ENCODE peak calls at places on chromosomes 5 and 9, in five cellular contexts. One of them, this sample, is unnamed.

GRCh38 chr9:87063883-87064282 is 116.6 kb upstream of the GAS1 start:
- DNase-seq in Peyer's patch: no peak
- DNase-seq in naive thymus-derived CD4-positive, alpha-beta T cell: no peak
- DNase-seq in HFF-Myc: no peak
- DNase-seq in gastrocnemius medialis: no peak
- DNase-seq in this sample: no peak

GRCh38 chr9:120308495-120308894 is 271.5 kb downstream of the CDK5RAP2 start:
- DNase-seq in naive thymus-derived CD4-positive, alpha-beta T cell: no peak
- DNase-seq in Peyer's patch: no peak
- DNase-seq in HFF-Myc: no peak
- DNase-seq in gastrocnemius medialis: no peak
- DNase-seq in this sample: peak; percentile 56

GRCh38 chr9:101093620-101094019 is 65.1 kb downstream of the PLPPR1 start:
- DNase-seq in gastrocnemius medialis: no peak
- DNase-seq in Peyer's patch: no peak
- DNase-seq in HFF-Myc: no peak
- DNase-seq in naive thymus-derived CD4-positive, alpha-beta T cell: no peak
- DNase-seq in this sample: no peak

GRCh38 chr5:143124593-143124992 is 278.9 kb downstream of the NR3C1 start:
- DNase-seq in gastrocnemius medialis: no peak
- DNase-seq in Peyer's patch: no peak
- DNase-seq in HFF-Myc: no peak
- DNase-seq in naive thymus-derived CD4-positive, alpha-beta T cell: no peak
- DNase-seq in this sample: no peak

GRCh38 chr5:33969572-33970452 is 14.7 kb downstream of the SLC45A2 start:
- DNase-seq in Peyer's patch: no peak
- DNase-seq in naive thymus-derived CD4-positive, alpha-beta T cell: peak; percentile 21
- DNase-seq in gastrocnemius medialis: no peak
- DNase-seq in HFF-Myc: peak; percentile 33
- DNase-seq in this sample: no peak

GRCh38 chr9:122318284-122318683 is 52.5 kb upstream of the PTGS1 start:
- DNase-seq in HFF-Myc: no peak
- DNase-seq in naive thymus-derived CD4-positive, alpha-beta T cell: no peak
- DNase-seq in Peyer's patch: no peak
- DNase-seq in gastrocnemius medialis: no peak
- DNase-seq in this sample: no peak

GRCh38 chr5:137199966-137200365 is 299.2 kb downstream of the SPOCK1 start:
- DNase-seq in gastrocnemius medialis: no peak
- DNase-seq in HFF-Myc: no peak
- DNase-seq in Peyer's patch: no peak
- DNase-seq in naive thymus-derived CD4-positive, alpha-beta T cell: no peak
- DNase-seq in this sample: no peak

GRCh38 chr9:77851862-77852602 is 179.6 kb downstream of the GNAQ start:
- DNase-seq in gastrocnemius medialis: no peak
- DNase-seq in naive thymus-derived CD4-positive, alpha-beta T cell: no peak
- DNase-seq in HFF-Myc: no peak
- DNase-seq in Peyer's patch: no peak
- DNase-seq in this sample: no peak

GRCh38 chr9:8262625-8263622 is 463.3 kb upstream of the DMAC1 start:
- DNase-seq in HFF-Myc: no peak
- DNase-seq in Peyer's patch: no peak
- DNase-seq in naive thymus-derived CD4-positive, alpha-beta T cell: no peak
- DNase-seq in gastrocnemius medialis: no peak
- DNase-seq in this sample: no peak

GRCh38 chr5:154087260-154087659 is 48.5 kb downstream of the MFAP3 start:
- DNase-seq in HFF-Myc: no peak
- DNase-seq in naive thymus-derived CD4-positive, alpha-beta T cell: no peak
- DNase-seq in Peyer's patch: no peak
- DNase-seq in gastrocnemius medialis: no peak
- DNase-seq in this sample: no peak

GRCh38 chr9:124015661-124016131 is 4.1 kb downstream of the LHX2 start:
- DNase-seq in naive thymus-derived CD4-positive, alpha-beta T cell: no peak
- DNase-seq in Peyer's patch: no peak
- DNase-seq in gastrocnemius medialis: no peak
- DNase-seq in HFF-Myc: no peak
- DNase-seq in this sample: no peak
- H3K4me3 ChIP-seq in naive thymus-derived CD4-positive, alpha-beta T cell: no peak overlapping the region
- H3K4me3 ChIP-seq in Peyer's patch: no peak overlapping the region
- H3K4me3 ChIP-seq in gastrocnemius medialis: no peak overlapping the region
- H3K4me3 ChIP-seq in HFF-Myc: no peak overlapping the region
- H3K4me3 ChIP-seq in this sample: no peak overlapping the region

GRCh38 chr9:27282269-27282668 is 14.7 kb downstream of the EQTN start:
- DNase-seq in HFF-Myc: no peak
- DNase-seq in Peyer's patch: no peak
- DNase-seq in naive thymus-derived CD4-positive, alpha-beta T cell: no peak
- DNase-seq in gastrocnemius medialis: no peak
- DNase-seq in this sample: no peak
- H3K4me3 ChIP-seq in HFF-Myc: no peak overlapping the region
- H3K4me3 ChIP-seq in Peyer's patch: no peak overlapping the region
- H3K4me3 ChIP-seq in naive thymus-derived CD4-positive, alpha-beta T cell: no peak overlapping the region
- H3K4me3 ChIP-seq in gastrocnemius medialis: no peak overlapping the region
- H3K4me3 ChIP-seq in this sample: no peak overlapping the region

DNA sequence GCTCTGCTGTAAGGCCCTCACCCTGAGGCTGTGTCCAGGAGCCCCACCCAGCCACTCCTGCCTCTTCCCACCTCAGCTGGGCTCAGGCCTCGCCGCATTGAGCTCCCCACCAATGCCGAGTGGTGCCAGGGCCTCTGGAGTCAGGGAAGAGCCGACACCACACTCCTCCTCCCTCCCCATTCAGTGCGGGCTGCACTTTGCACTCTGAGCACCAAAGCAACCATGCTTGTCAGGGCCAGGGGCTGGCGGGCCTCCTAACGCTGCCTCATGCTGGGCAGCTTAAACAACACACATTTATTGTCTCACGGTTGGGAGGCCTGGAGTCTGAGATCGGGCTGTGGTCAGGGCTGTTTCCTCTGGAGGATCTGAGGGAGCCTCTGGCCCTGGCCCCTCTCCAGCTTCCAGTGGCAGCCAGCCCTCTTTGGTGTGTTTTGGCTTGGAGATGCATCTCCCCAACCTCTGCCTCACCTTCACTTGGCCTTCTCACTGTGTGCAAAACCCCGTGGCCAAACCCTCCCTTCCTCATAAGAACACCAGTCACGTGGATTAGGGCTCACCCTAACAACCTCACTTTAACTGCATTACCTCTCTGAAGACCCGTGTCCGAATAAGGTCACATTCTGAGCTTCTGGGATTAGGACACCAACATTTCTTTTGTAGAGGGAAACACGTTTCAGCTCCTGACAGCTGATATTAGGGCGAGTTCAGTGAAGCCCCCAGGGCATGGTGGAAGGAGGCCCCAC is 157.8 kb downstream of the MED10 start:
- DNase-seq in gastrocnemius medialis: no peak
- DNase-seq in naive thymus-derived CD4-positive, alpha-beta T cell: no peak
- DNase-seq in HFF-Myc: no peak
- DNase-seq in Peyer's patch: no peak
- DNase-seq in this sample: no peak
- H3K4me3 ChIP-seq in gastrocnemius medialis: no peak overlapping the region
- H3K4me3 ChIP-seq in naive thymus-derived CD4-positive, alpha-beta T cell: no peak overlapping the region
- H3K4me3 ChIP-seq in HFF-Myc: no peak overlapping the region
- H3K4me3 ChIP-seq in Peyer's patch: no peak overlapping the region
- H3K4me3 ChIP-seq in this sample: no peak overlapping the region

DNA sequence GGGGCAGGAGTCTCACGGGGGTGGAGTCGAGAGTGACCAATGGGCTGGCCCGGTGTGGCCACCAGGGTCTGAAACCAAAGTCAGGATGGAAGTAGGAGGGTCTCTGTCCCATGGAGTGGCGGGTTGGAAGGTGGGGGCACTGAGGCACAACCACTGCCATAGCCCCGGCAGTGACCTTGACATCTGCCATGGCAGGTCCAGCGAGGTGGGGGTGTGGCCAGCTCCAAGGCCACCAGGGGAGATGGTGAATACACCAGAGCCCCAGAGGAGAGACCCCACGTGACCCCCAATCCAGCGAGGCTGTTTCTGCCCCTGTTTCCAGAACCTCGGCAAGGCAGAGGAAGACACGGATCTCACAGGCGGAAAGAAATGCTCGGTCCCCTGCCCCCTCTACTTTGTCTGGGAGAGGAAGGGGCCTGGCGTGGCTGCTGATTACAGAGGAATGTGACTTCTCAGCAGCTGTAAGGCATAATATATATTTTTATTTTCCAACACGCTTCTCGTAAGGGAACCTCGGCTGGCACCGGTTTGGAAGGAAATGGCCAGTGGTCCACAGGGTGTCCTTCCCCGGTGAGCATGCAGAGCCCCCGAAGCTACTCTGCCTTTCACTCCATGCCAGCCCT is 105.7 kb upstream of the SARDH start:
- DNase-seq in naive thymus-derived CD4-positive, alpha-beta T cell: no peak
- DNase-seq in Peyer's patch: no peak
- DNase-seq in gastrocnemius medialis: no peak
- DNase-seq in HFF-Myc: no peak
- DNase-seq in this sample: no peak
- H3K4me3 ChIP-seq in naive thymus-derived CD4-positive, alpha-beta T cell: no peak overlapping the region
- H3K4me3 ChIP-seq in Peyer's patch: no peak overlapping the region
- H3K4me3 ChIP-seq in gastrocnemius medialis: no peak overlapping the region
- H3K4me3 ChIP-seq in HFF-Myc: no peak overlapping the region
- H3K4me3 ChIP-seq in this sample: no peak overlapping the region

GRCh38 chr9:85942913-85943729 is 2.2 kb downstream of the NAA35 start:
- DNase-seq in naive thymus-derived CD4-positive, alpha-beta T cell: no peak
- DNase-seq in Peyer's patch: no peak
- DNase-seq in HFF-Myc: no peak
- DNase-seq in gastrocnemius medialis: no peak
- DNase-seq in this sample: no peak

GRCh38 chr9:85941617-85941930 is 628 bp downstream of the NAA35 start:
- DNase-seq in naive thymus-derived CD4-positive, alpha-beta T cell: no peak
- DNase-seq in HFF-Myc: no peak
- DNase-seq in gastrocnemius medialis: no peak
- DNase-seq in Peyer's patch: no peak
- DNase-seq in this sample: peak; percentile 85

GRCh38 chr9:85941966-85942912 is 1.3 kb downstream of the NAA35 start:
- DNase-seq in naive thymus-derived CD4-positive, alpha-beta T cell: peak; percentile 5
- DNase-seq in Peyer's patch: no peak
- DNase-seq in HFF-Myc: no peak
- DNase-seq in gastrocnemius medialis: no peak
- DNase-seq in this sample: no peak

GRCh38 chr9:85940275-85940831 is 593 bp upstream of the NAA35 start:
- DNase-seq in Peyer's patch: no peak
- DNase-seq in gastrocnemius medialis: no peak
- DNase-seq in naive thymus-derived CD4-positive, alpha-beta T cell: no peak
- DNase-seq in HFF-Myc: no peak
- DNase-seq in this sample: no peak

DNA sequence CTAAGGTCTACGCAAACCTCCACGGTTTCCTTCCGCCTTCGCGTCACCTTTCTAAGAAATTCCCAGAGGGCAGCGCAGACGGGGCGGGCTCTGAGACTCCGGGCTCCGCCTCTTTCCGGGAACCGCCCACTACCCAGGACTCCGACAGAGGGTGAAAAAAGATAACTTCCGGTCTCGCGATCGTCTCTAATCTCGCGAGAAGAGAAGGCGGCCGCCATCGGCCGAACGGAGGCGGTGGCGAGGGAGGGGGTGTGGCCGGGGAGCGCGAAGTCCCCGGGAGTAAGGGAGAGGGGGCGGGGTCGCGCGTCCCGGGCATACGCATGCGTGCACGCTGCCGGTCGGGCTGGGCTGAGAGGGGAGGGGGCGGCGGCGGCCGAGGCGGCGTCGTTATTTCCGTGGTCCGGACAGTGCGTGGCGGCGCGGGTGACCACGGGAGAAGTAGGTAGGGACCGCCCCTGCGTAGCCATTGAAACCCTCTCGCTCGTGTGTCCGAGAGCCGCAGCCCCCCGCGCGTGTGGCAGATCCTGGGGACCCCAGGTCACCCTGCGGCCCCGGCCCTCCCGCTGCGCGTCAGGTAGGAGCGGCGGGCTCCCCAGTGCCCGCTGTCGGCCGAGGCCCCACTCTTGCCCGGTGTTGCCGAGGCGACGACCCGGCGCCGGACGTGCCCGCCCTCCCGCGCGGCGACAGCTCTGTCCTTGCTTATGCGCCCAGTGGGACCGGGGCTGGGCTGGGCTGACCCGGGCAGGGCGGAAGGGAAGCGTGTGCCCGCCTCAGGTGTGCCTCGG is at the start of gene NAA35:
- DNase-seq in Peyer's patch: peak; percentile 99
- DNase-seq in gastrocnemius medialis: peak; percentile 97
- DNase-seq in naive thymus-derived CD4-positive, alpha-beta T cell: peak; percentile 99
- DNase-seq in HFF-Myc: peak; percentile 93
- DNase-seq in this sample: peak; percentile 100
- H3K4me3 ChIP-seq in Peyer's patch: peak within 1 kb of the TSS; percentile 97
- H3K4me3 ChIP-seq in gastrocnemius medialis: peak within 1 kb of the TSS; percentile 93
- H3K4me3 ChIP-seq in naive thymus-derived CD4-positive, alpha-beta T cell: peak within 1 kb of the TSS; percentile 75
- H3K4me3 ChIP-seq in HFF-Myc: peak within 1 kb of the TSS; percentile 93
- H3K4me3 ChIP-seq in this sample: peak within 1 kb of the TSS; percentile 85

DNA sequence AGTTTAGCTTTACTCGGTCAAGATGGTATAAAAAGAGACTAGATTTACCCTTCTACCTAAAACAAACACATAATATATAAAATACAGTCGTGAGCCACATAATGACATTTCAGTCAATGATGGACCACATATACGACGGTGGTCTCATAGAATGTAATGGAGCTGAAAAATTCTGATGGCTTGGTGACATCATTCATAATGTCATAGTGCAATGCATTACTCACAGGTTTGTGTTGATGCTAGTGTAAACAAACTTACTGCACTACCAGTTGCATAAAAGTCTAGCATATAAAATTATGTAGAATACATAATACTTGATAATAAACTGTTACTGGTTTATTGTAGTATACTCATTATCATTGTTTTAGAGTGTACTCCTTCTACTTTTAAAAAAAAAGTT is 115.9 kb upstream of the GDNF start:
- DNase-seq in naive thymus-derived CD4-positive, alpha-beta T cell: no peak
- DNase-seq in HFF-Myc: no peak
- DNase-seq in gastrocnemius medialis: no peak
- DNase-seq in Peyer's patch: no peak
- DNase-seq in this sample: no peak
- H3K4me3 ChIP-seq in naive thymus-derived CD4-positive, alpha-beta T cell: no peak overlapping the region
- H3K4me3 ChIP-seq in HFF-Myc: no peak overlapping the region
- H3K4me3 ChIP-seq in gastrocnemius medialis: no peak overlapping the region
- H3K4me3 ChIP-seq in Peyer's patch: no peak overlapping the region
- H3K4me3 ChIP-seq in this sample: no peak overlapping the region

DNA sequence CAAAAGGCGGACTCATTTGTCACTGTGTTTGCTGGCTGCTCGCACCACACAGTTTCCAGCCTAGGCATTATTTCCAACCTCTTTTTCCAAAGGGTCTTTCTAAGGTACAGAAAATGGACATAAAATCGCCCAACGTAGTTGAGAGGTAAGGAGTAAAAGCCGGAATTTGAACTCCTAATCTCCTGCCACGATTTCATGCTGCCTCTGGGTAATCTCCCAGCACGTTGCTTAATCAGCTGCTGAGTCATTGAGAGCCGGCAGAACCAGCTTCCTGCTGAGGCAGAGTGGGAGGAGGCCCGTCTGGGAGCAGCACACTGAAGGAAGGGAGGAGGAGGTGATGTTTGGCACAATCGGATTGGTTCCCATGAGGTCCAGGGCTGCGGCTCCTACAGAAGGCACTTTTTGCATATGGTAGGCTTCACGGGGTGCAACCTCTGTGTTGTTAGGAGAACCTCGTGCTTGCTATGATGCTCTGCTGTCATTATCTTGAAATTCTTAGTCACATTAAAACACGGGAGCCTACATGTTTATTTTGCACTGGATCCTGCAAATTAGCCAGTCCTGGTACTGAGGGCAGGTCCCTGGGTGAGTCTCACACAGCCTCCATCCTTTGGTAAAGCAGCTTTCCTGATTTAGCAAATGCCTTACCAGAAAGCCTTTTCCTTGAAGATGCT is 191.8 kb upstream of the MSX2 start:
- DNase-seq in gastrocnemius medialis: peak; percentile 19
- DNase-seq in Peyer's patch: peak; percentile 74
- DNase-seq in HFF-Myc: peak; percentile 84
- DNase-seq in naive thymus-derived CD4-positive, alpha-beta T cell: no peak
- DNase-seq in this sample: peak; percentile 80
- H3K4me3 ChIP-seq in gastrocnemius medialis: no peak overlapping the region
- H3K4me3 ChIP-seq in Peyer's patch: no peak overlapping the region
- H3K4me3 ChIP-seq in HFF-Myc: no peak overlapping the region
- H3K4me3 ChIP-seq in naive thymus-derived CD4-positive, alpha-beta T cell: no peak overlapping the region
- H3K4me3 ChIP-seq in this sample: no peak overlapping the region

This sample was measured in lower leg skin.